ENCODE peak calls at places on chromosomes 7 and 10, in six cellular contexts. D is right lobe of liver, R is heart left ventricle, E is HepG2, N is HCT116, X is gastrocnemius medialis. W is an unnamed sample.

GRCh38 chr10:70477661-70478162 is 855 bp upstream of the PALD1 start:
- ATAC-seq in D (peak; percentile 9), R (no peak), N (peak; percentile 48), X (no peak), E (peak; percentile 8), W (peak; percentile 18)

GRCh38 chr7:30745251-30745650 is 6.7 kb upstream of the INMT start:
- ATAC-seq in X (no peak), N (no peak), E (no peak), D (no peak), R (no peak), W (no peak)

GRCh38 chr7:3154317-3154716 is 110.7 kb upstream of the CARD11 start:
- ATAC-seq in R (no peak), D (no peak), X (no peak), N (no peak), E (no peak), W (no peak)

GRCh38 chr10:35470535-35470934 is 134.2 kb downstream of the CCNY start:
- ATAC-seq in X (peak; percentile 51), N (no peak), D (peak; percentile 50), R (no peak), E (no peak), W (no peak)

GRCh38 chr10:61975107-61975932 is 73.8 kb downstream of the ARID5B start:
- ATAC-seq in X (peak; percentile 51), N (no peak), R (no peak), D (no peak), E (no peak), W (peak; percentile 71)

GRCh38 chr10:35523670-35524225 is 81.4 kb upstream of the GJD4 start:
- ATAC-seq in X (no peak), R (no peak), N (no peak), D (no peak), E (no peak), W (no peak)

GRCh38 chr10:56090914-56091540 is 270.0 kb downstream of the ZWINT start:
- ATAC-seq in E (no peak), R (no peak), N (no peak), X (no peak), D (peak; percentile 98), W (no peak)

GRCh38 chr7:115116773-115117715 is 195.2 kb downstream of the MDFIC start:
- ATAC-seq in D (peak; percentile 74), R (no peak), E (peak; percentile 66), N (no peak), X (no peak), W (no peak)

DNA sequence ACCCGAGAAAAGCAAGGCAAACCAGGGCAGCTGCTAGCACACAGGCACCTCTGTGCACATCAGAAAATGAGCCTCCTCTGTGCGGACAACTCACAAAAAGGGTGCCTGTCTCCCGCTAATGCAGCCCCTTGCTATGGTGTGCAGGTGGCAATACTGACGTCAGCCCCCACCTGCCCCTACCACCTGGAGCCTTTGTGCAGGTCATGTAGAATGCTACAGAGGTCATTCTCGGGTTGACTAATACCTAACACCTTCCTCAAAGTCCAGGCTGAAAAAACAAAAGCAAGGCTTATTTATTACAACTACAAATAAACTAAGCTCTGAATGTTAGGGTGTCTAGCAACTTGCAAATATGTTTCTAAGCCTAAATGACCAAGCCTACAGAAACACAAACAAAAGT is 13.9 kb downstream of the PIP4K2A start:
- ATAC-seq in X (no peak), N (no peak), D (no peak), R (no peak), E (no peak), W (no peak)
- TF ChIP-seq POLR2A in X (no peak), N (no peak), D (no peak), R (no peak), E (no peak), W (no peak)

GRCh38 chr7:143265017-143265693 is 1.9 kb downstream of the GSTK1 start:
- ATAC-seq in X (no peak), E (no peak), D (no peak), N (no peak), R (no peak), W (no peak)
- H3K4me3 ChIP-seq in X (no peak overlapping the region), E (no peak overlapping the region), D (no peak overlapping the region), N (no peak overlapping the region), R (peak overlapping the region; percentile 68), W (peak overlapping the region; percentile 87)

GRCh38 chr10:113650172-113650571 is 13.7 kb downstream of the NRAP start:
- ATAC-seq in X (no peak), E (no peak), R (no peak), N (no peak), D (no peak), W (no peak)
- H3K4me1 ChIP-seq in X (peaks cover 59% of the 10 kb centered on the region), E (no peaks in the 10 kb centered on the region), R (peaks cover 3% of the 10 kb centered on the region), N (no peaks in the 10 kb centered on the region), D (no peaks in the 10 kb centered on the region), W (no peaks in the 10 kb centered on the region)

GRCh38 chr7:139427788-139428187 is 55.7 kb downstream of the KLRG2 start:
- ATAC-seq in X (no peak), E (no peak), D (no peak), N (no peak), R (no peak), W (no peak)
- TF ChIP-seq POLR2A in X (no peak), E (no peak), D (no peak), N (no peak), R (no peak), W (no peak)

GRCh38 chr10:32746869-32747268 is 211.2 kb downstream of the ITGB1 start:
- ATAC-seq in X (no peak), D (no peak), E (no peak), N (no peak), R (no peak), W (no peak)
- H3K4me3 ChIP-seq in X (no peak overlapping the region), D (no peak overlapping the region), E (no peak overlapping the region), N (no peak overlapping the region), R (no peak overlapping the region), W (no peak overlapping the region)

DNA sequence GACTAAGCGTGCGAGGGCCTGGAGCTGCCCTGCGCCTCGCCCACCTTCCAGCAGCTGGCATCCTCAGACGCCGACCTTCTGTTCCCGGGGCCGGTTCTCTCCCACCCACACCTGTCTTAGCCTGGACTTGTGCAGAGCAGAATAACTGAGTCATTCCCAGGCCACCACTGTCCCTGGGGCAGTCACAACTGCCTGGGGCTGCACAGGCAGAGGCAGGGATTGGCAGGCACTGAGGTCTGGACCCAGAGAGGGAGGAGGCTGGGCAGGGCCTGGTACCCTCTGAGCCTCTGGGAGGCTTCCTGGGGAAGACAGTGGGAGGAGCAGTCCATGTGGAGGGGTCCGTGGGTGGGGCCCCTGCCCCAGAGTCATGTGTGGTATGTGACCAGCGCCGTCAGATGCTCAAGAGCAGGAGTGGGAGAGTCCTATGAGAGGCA is 74.3 kb downstream of the NKX6-2 start:
- ATAC-seq in E (no peak), R (no peak), X (no peak), N (no peak), D (no peak), W (no peak)
- H3K4me1 ChIP-seq in E (no peaks in the 10 kb centered on the region), R (no peaks in the 10 kb centered on the region), X (no peaks in the 10 kb centered on the region), N (no peaks in the 10 kb centered on the region), D (no peaks in the 10 kb centered on the region), W (no peaks in the 10 kb centered on the region)

GRCh38 chr10:132336064-132336746 is 4.2 kb downstream of the LRRC27 start:
- ATAC-seq in D (no peak), E (peak; percentile 10), X (no peak), R (peak; percentile 33), N (no peak), W (no peak)
- TF ChIP-seq POLR2A in D (no peak), E (no peak), X (no peak), R (no peak), N (no peak), W (no peak)

DNA sequence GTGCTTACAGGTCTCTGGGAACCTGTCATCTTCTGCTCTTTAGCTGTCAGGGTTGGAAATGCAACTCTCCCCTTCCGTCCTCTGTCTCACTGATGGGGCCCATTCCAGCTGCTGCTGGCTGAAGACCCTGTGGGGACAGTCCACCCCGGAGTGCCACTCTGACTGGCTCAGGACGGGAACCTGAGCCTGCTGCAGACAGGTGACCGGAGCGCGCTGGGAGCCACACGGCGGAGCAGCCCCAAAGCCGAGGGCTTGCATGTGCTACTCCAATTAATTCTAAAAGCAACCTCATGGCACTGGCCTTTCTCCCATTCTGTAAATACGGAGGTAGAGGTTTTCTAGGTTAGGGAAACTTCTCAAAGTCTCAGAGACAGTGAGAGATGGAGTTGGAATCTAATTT is 223.5 kb upstream of the PITRM1 start:
- ATAC-seq in R (no peak), X (no peak), E (no peak), D (no peak), N (no peak), W (no peak)
- H3K4me3 ChIP-seq in R (no peak overlapping the region), X (no peak overlapping the region), E (no peak overlapping the region), D (no peak overlapping the region), N (no peak overlapping the region), W (no peak overlapping the region)

GRCh38 chr7:100471021-100471420 is 7.0 kb upstream of the SPACDR start:
- ATAC-seq in N (no peak), R (no peak), E (no peak), X (no peak), D (no peak), W (no peak)
- H3K4me1 ChIP-seq in N (peaks cover 22% of the 10 kb centered on the region), R (peaks cover 39% of the 10 kb centered on the region), E (peaks cover 11% of the 10 kb centered on the region), X (peaks cover 14% of the 10 kb centered on the region), D (no peaks in the 10 kb centered on the region), W (peaks cover 41% of the 10 kb centered on the region)

W was measured in gastroesophageal sphincter.